ENCODE peak calls at places on chromosomes 13 and 19, in four cellular contexts. P, C, Q and Y are unnamed samples.

GRCh38 chr19:289651-290538 is 1.3 kb downstream of the PLPP2 start:
- DNase-seq in C (peak; percentile 42), P (peak; percentile 43), Q (peak; percentile 83), Y (peak; percentile 35)

GRCh38 chr19:1068111-1069001 is 1.4 kb downstream of the ARHGAP45 start:
- DNase-seq in C (no peak), P (no peak), Q (no peak), Y (no peak)

GRCh38 chr19:40348961-40349507 is 539 bp downstream of the PLD3 start:
- DNase-seq in P (peak; percentile 43), C (peak; percentile 8), Q (peak; percentile 89), Y (peak; percentile 55)

GRCh38 chr19:19321143-19321577 is 531 bp downstream of the MAU2 start:
- DNase-seq in Q (peak; percentile 27), C (peak; percentile 55), P (peak; percentile 65), Y (peak; percentile 30)

GRCh38 chr19:53659292-53659691 is 27.5 kb downstream of the DPRX start:
- DNase-seq in P (peak; percentile 29), C (peak; percentile 65), Q (no peak), Y (no peak)

GRCh38 chr13:110797230-110797877 is 83.9 kb downstream of the ING1 start:
- DNase-seq in Q (no peak), C (no peak), P (no peak), Y (peak; percentile 36)

GRCh38 chr19:33487901-33488817 is 33.4 kb downstream of the PEPD start:
- DNase-seq in Q (no peak), C (no peak), P (no peak), Y (no peak)

GRCh38 chr19:7535035-7535992 is at the start of gene PNPLA6:
- DNase-seq in C (peak; percentile 76), P (peak; percentile 91), Q (peak; percentile 87), Y (peak; percentile 95)

GRCh38 chr19:46818812-46819211 is 30.4 kb upstream of the SLC1A5 start:
- DNase-seq in C (peak; percentile 63), P (peak; percentile 48), Q (no peak), Y (no peak)

GRCh38 chr13:31090921-31091624 is 70.6 kb downstream of the HSPH1 start:
- DNase-seq in Q (no peak), P (no peak), C (no peak), Y (peak; percentile 70)

GRCh38 chr13:48545608-48546007 is 12.7 kb upstream of the RCBTB2 start:
- DNase-seq in P (no peak), C (peak; percentile 38), Q (no peak), Y (no peak)

GRCh38 chr19:15280048-15280725 is 47.9 kb upstream of the EPHX3 start:
- DNase-seq in C (no peak), P (no peak), Q (no peak), Y (no peak)

GRCh38 chr13:76792680-76793334 is 93.4 kb downstream of the KCTD12 start:
- DNase-seq in C (no peak), P (no peak), Q (no peak), Y (peak; percentile 49)

GRCh38 chr13:18628428-18628827 is 553.2 kb downstream of the TUBA3C start:
- DNase-seq in P (no peak), Q (no peak), C (no peak), Y (no peak)

GRCh38 chr13:31122544-31123260 is 39.0 kb downstream of the HSPH1 start:
- DNase-seq in Q (no peak), P (no peak), C (no peak), Y (no peak)

GRCh38 chr19:5020368-5020767 is 51.5 kb downstream of the KDM4B start:
- DNase-seq in C (no peak), Q (no peak), P (no peak), Y (no peak)

GRCh38 chr19:54600228-54600627 is 6.8 kb downstream of the LILRA1 start:
- DNase-seq in C (no peak), P (no peak), Q (no peak), Y (no peak)

GRCh38 chr13:29676941-29677452 is 81.5 kb upstream of the SLC7A1 start:
- DNase-seq in C (no peak), Q (no peak), P (no peak), Y (no peak)

DNA sequence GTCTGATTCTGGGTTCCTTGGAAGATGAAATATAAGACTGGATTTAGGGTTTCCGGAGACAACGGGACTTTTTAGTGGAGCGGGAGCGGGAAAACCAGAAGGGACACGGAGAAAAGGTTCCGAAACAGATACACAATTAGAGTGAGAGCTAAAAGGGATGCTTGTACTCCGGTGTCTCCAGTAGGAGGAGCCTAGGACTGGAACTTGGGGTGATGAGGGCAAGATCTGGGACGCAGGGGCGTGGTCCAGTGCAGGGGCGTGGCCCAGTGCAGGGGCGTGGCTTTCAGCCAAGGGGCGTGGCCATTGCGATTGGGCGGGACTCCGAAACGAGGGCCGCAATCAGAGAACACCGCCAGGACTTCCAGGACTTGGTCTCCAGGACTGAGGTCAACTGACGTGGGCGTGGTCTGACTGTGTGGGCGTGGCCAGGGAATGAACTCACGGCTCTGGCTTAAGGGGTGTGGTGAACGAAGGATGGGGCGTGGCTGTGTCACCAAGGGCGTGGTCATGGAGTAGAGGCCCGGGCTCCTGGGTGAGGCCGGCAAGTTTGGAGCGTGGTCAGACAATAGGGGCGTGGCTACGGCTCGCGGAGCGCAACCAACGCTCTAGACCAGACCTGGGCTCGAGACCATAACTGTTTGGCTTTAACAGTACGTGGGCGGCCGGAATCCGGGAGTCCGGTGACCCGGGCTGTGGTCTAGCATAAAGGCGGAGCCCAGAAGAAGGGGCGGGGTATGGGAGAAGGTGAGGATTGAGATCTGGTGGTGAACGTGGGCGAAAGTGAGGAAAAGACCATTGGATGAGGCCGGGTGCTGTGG is at the start of gene DKKL1:
- DNase-seq in C (peak; percentile 96), Q (peak; percentile 98), P (peak; percentile 95), Y (peak; percentile 100)
- TF ChIP-seq JUN in C (no peak), Q (no peak), P (no peak), Y (no peak)

GRCh38 chr19:42064432-42064831 is 5.6 kb downstream of the GRIK5 start:
- DNase-seq in C (no peak), P (no peak), Q (no peak), Y (no peak)

GRCh38 chr19:42065051-42065450 is 5.0 kb downstream of the GRIK5 start:
- DNase-seq in C (no peak), Q (no peak), P (no peak), Y (no peak)

GRCh38 chr19:42065511-42065910 is 4.5 kb downstream of the GRIK5 start:
- DNase-seq in P (no peak), Q (no peak), C (no peak), Y (no peak)

GRCh38 chr19:42067315-42067888 is 2.6 kb downstream of the GRIK5 start:
- DNase-seq in P (no peak), C (no peak), Q (no peak), Y (no peak)

GRCh38 chr19:42066075-42066754 is 3.8 kb downstream of the GRIK5 start:
- DNase-seq in Q (no peak), C (no peak), P (peak; percentile 83), Y (no peak)
- TF ChIP-seq JUN in Q (no peak), C (no peak), P (no peak), Y (no peak)

GRCh38 chr13:53007872-53008271 is 20.7 kb upstream of the OLFM4 start:
- DNase-seq in P (no peak), C (no peak), Q (no peak), Y (no peak)

GRCh38 chr13:53012707-53013106 is 15.9 kb upstream of the OLFM4 start:
- DNase-seq in C (no peak), P (no peak), Q (no peak), Y (no peak)

GRCh38 chr13:53015044-53015443 is 13.6 kb upstream of the OLFM4 start:
- DNase-seq in C (no peak), Q (no peak), P (no peak), Y (no peak)

GRCh38 chr13:53013113-53013512 is 15.5 kb upstream of the OLFM4 start:
- DNase-seq in P (no peak), C (no peak), Q (no peak), Y (no peak)

DNA sequence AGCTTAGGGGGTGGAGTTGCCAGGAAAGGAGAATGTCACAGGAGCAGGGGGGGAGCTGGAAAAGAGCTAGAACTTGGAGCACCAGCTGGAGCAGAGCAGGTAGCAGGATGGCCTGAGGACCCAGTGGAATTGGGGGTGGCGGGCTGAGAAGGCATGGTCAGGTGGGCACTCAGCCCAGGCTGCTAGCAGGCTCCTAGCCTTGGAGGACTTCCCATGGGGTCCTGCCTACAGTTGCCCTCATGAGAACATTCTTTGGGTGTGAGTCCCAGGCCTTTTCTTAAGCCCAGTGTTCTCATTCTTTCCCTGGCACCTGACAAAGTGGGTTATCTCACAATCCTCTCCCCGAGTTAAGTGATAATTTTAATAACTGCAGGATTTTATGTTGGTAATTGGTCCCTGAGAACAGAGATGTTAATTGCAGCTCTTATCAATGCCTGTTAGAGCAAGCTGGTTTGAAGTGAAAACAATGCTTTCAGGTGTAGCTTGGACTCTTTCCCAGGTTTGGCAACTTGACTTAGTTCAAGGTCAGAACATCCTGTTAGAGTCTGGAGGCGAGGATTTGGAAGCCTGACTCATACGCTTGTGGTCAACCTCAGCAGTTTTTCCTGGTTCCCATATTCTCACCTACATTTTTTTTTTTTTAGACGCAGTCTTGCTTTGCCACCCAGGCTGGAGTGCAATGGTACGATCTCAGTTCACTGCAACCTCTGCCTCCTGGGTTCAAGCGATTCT is 18.1 kb upstream of the OLFM4 start:
- DNase-seq in P (no peak), C (peak; percentile 4), Q (no peak), Y (no peak)
- TF ChIP-seq JUN in P (no peak), C (no peak), Q (no peak), Y (no peak)

DNA sequence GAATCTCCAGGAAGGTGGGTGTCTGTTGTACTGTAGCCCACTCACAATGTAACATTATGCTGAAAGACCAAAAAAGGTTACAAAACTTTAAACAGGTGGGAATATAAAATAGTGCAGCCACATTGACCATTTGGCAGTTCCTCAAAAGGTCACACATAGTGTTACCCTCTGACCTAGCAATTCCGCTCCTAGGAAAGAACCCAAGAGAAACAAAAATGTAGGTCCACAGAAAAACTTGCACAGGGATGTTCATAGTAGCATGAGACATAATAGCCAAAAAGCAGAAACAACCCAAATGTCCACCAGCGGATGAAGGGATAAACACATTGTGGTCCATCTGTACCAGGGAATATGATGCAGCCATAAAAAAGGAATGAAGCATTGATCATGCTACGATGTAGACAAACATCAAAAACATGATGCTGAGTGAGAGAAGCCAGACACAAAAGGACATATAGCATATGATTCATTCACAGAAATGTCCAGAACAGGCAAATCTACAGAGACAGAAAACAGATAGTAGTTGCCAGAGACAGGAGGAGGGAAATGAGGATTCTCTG is 27.9 kb downstream of the CPAMD8 start:
- DNase-seq in Q (no peak), P (no peak), C (no peak), Y (no peak)
- TF ChIP-seq JUN in Q (no peak), P (no peak), C (no peak), Y (no peak)

GRCh38 chr19:2602391-2603181 is 99.9 kb downstream of the GNG7 start:
- DNase-seq in C (no peak), P (no peak), Q (no peak), Y (peak; percentile 37)
- TF ChIP-seq JUN in C (no peak), P (no peak), Q (no peak), Y (no peak)

GRCh38 chr19:20423381-20424207 is 142.0 kb downstream of the ZNF737 start:
- DNase-seq in Q (no peak), C (no peak), P (no peak), Y (no peak)
- TF ChIP-seq JUN in Q (no peak), C (no peak), P (no peak), Y (no peak)

GRCh38 chr19:49337267-49338022 is 2.2 kb downstream of the CD37 start:
- DNase-seq in Q (no peak), P (no peak), C (no peak), Y (no peak)
- TF ChIP-seq JUN in Q (no peak), P (no peak), C (no peak), Y (no peak)

GRCh38 chr19:18310118-18310909 is 12.6 kb downstream of the LSM4 start:
- DNase-seq in C (no peak), Q (no peak), P (peak; percentile 10), Y (no peak)
- TF ChIP-seq JUN in C (no peak), Q (no peak), P (no peak), Y (no peak)

GRCh38 chr13:27822258-27822872 is 30.1 kb downstream of the GSX1 start:
- DNase-seq in C (no peak), Q (no peak), P (no peak), Y (peak; percentile 6)
- TF ChIP-seq JUN in C (no peak), Q (no peak), P (no peak), Y (no peak)